ENCODE peak calls at places on chromosome 13, in seven cellular contexts. One of them, this sample, is unnamed.

GRCh38 chr13:52599853-52600603 is 42.2 kb upstream of the HNRNPA1L2 start:
- DNase-seq in HCT116: no peak
- DNase-seq in HepG2: no peak
- DNase-seq in H1: peak; percentile 75
- DNase-seq in GM12878: no peak
- DNase-seq in K562: no peak
- DNase-seq in SK-N-SH: peak; percentile 85
- DNase-seq in this sample: peak; percentile 42

GRCh38 chr13:53010374-53011105 is 18.1 kb upstream of the OLFM4 start:
- DNase-seq in HCT116: no peak
- DNase-seq in HepG2: peak; percentile 4
- DNase-seq in H1: no peak
- DNase-seq in GM12878: no peak
- DNase-seq in K562: no peak
- DNase-seq in SK-N-SH: no peak
- DNase-seq in this sample: no peak

GRCh38 chr13:101127741-101128353 is 288.5 kb downstream of the NALCN start:
- DNase-seq in HCT116: peak; percentile 21
- DNase-seq in HepG2: peak; percentile 33
- DNase-seq in H1: no peak
- DNase-seq in GM12878: no peak
- DNase-seq in K562: peak; percentile 37
- DNase-seq in SK-N-SH: peak; percentile 53
- DNase-seq in this sample: peak; percentile 67

GRCh38 chr13:45328661-45329105 is 12.3 kb downstream of the TPT1 start:
- DNase-seq in HCT116: no peak
- DNase-seq in HepG2: no peak
- DNase-seq in H1: no peak
- DNase-seq in GM12878: no peak
- DNase-seq in K562: no peak
- DNase-seq in SK-N-SH: no peak
- DNase-seq in this sample: no peak

GRCh38 chr13:46403851-46404731 is 17.0 kb upstream of the RUBCNL start:
- DNase-seq in HCT116: no peak
- DNase-seq in HepG2: no peak
- DNase-seq in H1: no peak
- DNase-seq in GM12878: no peak
- DNase-seq in K562: no peak
- DNase-seq in SK-N-SH: no peak
- DNase-seq in this sample: no peak

GRCh38 chr13:22432690-22433089 is 748.1 kb upstream of the SGCG start:
- DNase-seq in HCT116: no peak
- DNase-seq in HepG2: no peak
- DNase-seq in H1: no peak
- DNase-seq in GM12878: no peak
- DNase-seq in K562: no peak
- DNase-seq in SK-N-SH: no peak
- DNase-seq in this sample: no peak

GRCh38 chr13:106796280-106797047 is 228.5 kb upstream of the ARGLU1 start:
- DNase-seq in HCT116: no peak
- DNase-seq in HepG2: no peak
- DNase-seq in H1: peak; percentile 63
- DNase-seq in GM12878: peak; percentile 9
- DNase-seq in K562: no peak
- DNase-seq in SK-N-SH: no peak
- DNase-seq in this sample: peak; percentile 30

GRCh38 chr13:41408061-41408460 is 49.3 kb upstream of the RGCC start:
- DNase-seq in HCT116: no peak
- DNase-seq in HepG2: no peak
- DNase-seq in H1: no peak
- DNase-seq in GM12878: no peak
- DNase-seq in K562: no peak
- DNase-seq in SK-N-SH: no peak
- DNase-seq in this sample: no peak

GRCh38 chr13:98549006-98549727 is 27.7 kb downstream of the STK24 start:
- DNase-seq in HCT116: no peak
- DNase-seq in HepG2: peak; percentile 28
- DNase-seq in H1: no peak
- DNase-seq in GM12878: no peak
- DNase-seq in K562: no peak
- DNase-seq in SK-N-SH: no peak
- DNase-seq in this sample: no peak

GRCh38 chr13:111614009-111614408 is 293.6 kb downstream of the TEX29 start:
- DNase-seq in HCT116: no peak
- DNase-seq in HepG2: no peak
- DNase-seq in H1: no peak
- DNase-seq in GM12878: no peak
- DNase-seq in K562: no peak
- DNase-seq in SK-N-SH: no peak
- DNase-seq in this sample: no peak

GRCh38 chr13:103788061-103788652 is 721.9 kb upstream of the SLC10A2 start:
- DNase-seq in HCT116: no peak
- DNase-seq in HepG2: no peak
- DNase-seq in H1: no peak
- DNase-seq in GM12878: no peak
- DNase-seq in K562: no peak
- DNase-seq in SK-N-SH: no peak
- DNase-seq in this sample: peak; percentile 31

GRCh38 chr13:23969672-23970071 is 72.4 kb upstream of the C1QTNF9B start:
- DNase-seq in HCT116: no peak
- DNase-seq in HepG2: peak; percentile 49
- DNase-seq in H1: no peak
- DNase-seq in GM12878: no peak
- DNase-seq in K562: no peak
- DNase-seq in SK-N-SH: no peak
- DNase-seq in this sample: peak; percentile 38

GRCh38 chr13:113607477-113608245 is 23.1 kb downstream of the TFDP1 start:
- DNase-seq in HCT116: no peak
- DNase-seq in HepG2: no peak
- DNase-seq in H1: no peak
- DNase-seq in GM12878: no peak
- DNase-seq in K562: no peak
- DNase-seq in SK-N-SH: no peak
- DNase-seq in this sample: no peak

GRCh38 chr13:29883941-29884518 is 33.6 kb upstream of the UBL3 start:
- DNase-seq in HCT116: no peak
- DNase-seq in HepG2: no peak
- DNase-seq in H1: no peak
- DNase-seq in GM12878: no peak
- DNase-seq in K562: no peak
- DNase-seq in SK-N-SH: no peak
- DNase-seq in this sample: no peak

GRCh38 chr13:103547914-103548313 is 481.7 kb upstream of the SLC10A2 start:
- DNase-seq in HCT116: no peak
- DNase-seq in HepG2: no peak
- DNase-seq in H1: no peak
- DNase-seq in GM12878: no peak
- DNase-seq in K562: no peak
- DNase-seq in SK-N-SH: no peak
- DNase-seq in this sample: no peak

GRCh38 chr13:41648314-41648935 is 191.1 kb downstream of the RGCC start:
- DNase-seq in HCT116: peak; percentile 80
- DNase-seq in HepG2: peak; percentile 98
- DNase-seq in H1: no peak
- DNase-seq in GM12878: no peak
- DNase-seq in K562: no peak
- DNase-seq in SK-N-SH: no peak
- DNase-seq in this sample: peak; percentile 75

GRCh38 chr13:23159587-23160240 is 21.1 kb upstream of the SGCG start:
- DNase-seq in HCT116: no peak
- DNase-seq in HepG2: no peak
- DNase-seq in H1: no peak
- DNase-seq in GM12878: no peak
- DNase-seq in K562: no peak
- DNase-seq in SK-N-SH: peak; percentile 30
- DNase-seq in this sample: no peak

GRCh38 chr13:107799001-107799400 is 416.3 kb downstream of the LIG4 start:
- DNase-seq in HCT116: no peak
- DNase-seq in HepG2: no peak
- DNase-seq in H1: no peak
- DNase-seq in GM12878: no peak
- DNase-seq in K562: no peak
- DNase-seq in SK-N-SH: no peak
- DNase-seq in this sample: no peak

GRCh38 chr13:101453784-101454201 is 1.3 kb downstream of the ITGBL1 start:
- DNase-seq in HCT116: no peak
- DNase-seq in HepG2: no peak
- DNase-seq in H1: no peak
- DNase-seq in GM12878: no peak
- DNase-seq in K562: no peak
- DNase-seq in SK-N-SH: peak; percentile 72
- DNase-seq in this sample: peak; percentile 53

DNA sequence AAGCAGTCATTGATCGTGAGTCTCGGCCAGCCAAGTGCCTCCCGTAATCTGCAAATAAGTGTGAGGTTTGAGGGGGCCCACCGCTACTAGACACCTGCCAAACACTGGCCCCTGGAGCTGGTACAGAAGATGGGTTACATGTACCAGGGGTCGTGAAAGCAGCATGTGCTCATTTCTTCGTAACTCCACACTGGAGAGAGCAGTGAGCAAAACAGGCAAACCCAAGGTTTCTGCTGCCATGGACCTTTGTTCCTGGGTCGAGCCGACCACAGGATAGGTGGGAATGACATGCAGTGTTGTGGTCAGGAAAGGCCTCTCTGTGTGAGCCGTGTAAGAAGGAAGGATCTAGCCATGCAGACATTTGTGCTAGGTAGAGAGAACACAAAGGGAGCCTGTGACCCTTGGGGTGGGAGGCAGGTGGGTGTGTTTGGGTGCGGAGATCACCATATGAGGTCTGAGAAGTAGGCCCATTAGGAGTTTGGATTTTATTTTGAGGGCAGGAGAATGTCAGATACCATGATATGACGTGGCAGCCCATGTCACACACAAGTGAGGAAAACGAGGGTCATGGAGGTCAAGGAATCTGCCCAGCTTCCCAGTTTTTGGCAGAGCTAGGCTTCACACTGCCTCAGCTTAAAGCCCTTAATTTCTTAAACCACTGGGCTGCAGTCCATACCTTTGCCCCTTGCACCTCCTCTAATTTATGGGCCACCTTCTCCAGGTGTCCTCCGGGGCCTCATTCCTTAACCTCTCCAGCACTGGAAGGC is 915 bp downstream of the GTF3A start:
- DNase-seq in HCT116: no peak
- DNase-seq in HepG2: no peak
- DNase-seq in H1: peak; percentile 47
- DNase-seq in GM12878: no peak
- DNase-seq in K562: no peak
- DNase-seq in SK-N-SH: no peak
- DNase-seq in this sample: no peak
- TF ChIP-seq JUND in HCT116: no peak
- TF ChIP-seq JUND in HepG2: no peak
- TF ChIP-seq JUND in H1: no peak
- TF ChIP-seq JUND in GM12878: no peak
- TF ChIP-seq JUND in K562: no peak
- TF ChIP-seq JUND in SK-N-SH: no peak
- TF ChIP-seq JUND in this sample: no peak

DNA sequence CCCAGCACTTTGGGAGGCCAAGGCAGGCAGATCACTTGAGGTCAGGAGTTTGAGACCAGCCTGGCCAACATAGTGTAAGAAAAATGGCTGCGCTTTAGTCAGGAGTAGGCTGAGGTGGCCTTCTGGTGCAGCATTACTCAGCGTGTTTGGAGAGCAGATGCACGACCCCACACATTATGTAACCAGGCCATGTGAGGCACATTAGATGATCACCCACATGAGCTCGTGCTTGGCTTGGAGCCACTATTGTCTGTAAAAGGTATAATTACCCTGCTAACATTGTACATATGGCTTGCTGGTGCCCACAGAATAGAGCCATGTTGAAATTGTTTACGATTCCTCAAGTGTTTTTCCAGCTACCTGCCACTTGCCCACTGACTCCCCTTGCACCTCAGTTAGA is 24.0 kb upstream of the SCEL start:
- DNase-seq in HCT116: no peak
- DNase-seq in HepG2: no peak
- DNase-seq in H1: no peak
- DNase-seq in GM12878: no peak
- DNase-seq in K562: no peak
- DNase-seq in SK-N-SH: no peak
- DNase-seq in this sample: no peak
- TF ChIP-seq JUND in HCT116: no peak
- TF ChIP-seq JUND in HepG2: no peak
- TF ChIP-seq JUND in H1: no peak
- TF ChIP-seq JUND in GM12878: no peak
- TF ChIP-seq JUND in K562: no peak
- TF ChIP-seq JUND in SK-N-SH: no peak
- TF ChIP-seq JUND in this sample: no peak

GRCh38 chr13:66888698-66889097 is 341.4 kb downstream of the PCDH9 start:
- DNase-seq in HCT116: no peak
- DNase-seq in HepG2: no peak
- DNase-seq in H1: no peak
- DNase-seq in GM12878: no peak
- DNase-seq in K562: no peak
- DNase-seq in SK-N-SH: no peak
- DNase-seq in this sample: no peak

GRCh38 chr13:66886248-66886647 is 343.9 kb downstream of the PCDH9 start:
- DNase-seq in HCT116: no peak
- DNase-seq in HepG2: no peak
- DNase-seq in H1: no peak
- DNase-seq in GM12878: no peak
- DNase-seq in K562: no peak
- DNase-seq in SK-N-SH: no peak
- DNase-seq in this sample: no peak

DNA sequence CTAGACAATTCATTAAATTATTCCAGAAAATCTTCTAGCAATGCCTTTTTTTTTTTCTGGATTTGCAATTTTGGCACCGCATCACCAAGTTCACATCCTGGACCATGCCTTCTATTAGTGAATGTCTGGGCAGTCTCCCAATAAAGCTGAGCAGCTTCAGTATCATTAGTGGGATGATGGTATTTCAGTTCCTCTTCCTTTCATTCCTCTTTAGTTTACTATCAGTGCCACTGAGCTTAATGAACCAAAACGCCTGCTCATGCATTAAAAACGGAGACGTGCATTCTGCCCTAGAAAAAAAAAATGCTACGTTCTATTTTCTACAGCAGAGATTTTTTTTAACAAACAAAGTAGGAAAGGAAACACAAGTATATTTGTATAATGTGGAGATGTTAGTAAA is 343.0 kb downstream of the PCDH9 start:
- DNase-seq in HCT116: no peak
- DNase-seq in HepG2: no peak
- DNase-seq in H1: no peak
- DNase-seq in GM12878: peak; percentile 13
- DNase-seq in K562: no peak
- DNase-seq in SK-N-SH: peak; percentile 8
- DNase-seq in this sample: no peak
- TF ChIP-seq JUND in HCT116: no peak
- TF ChIP-seq JUND in HepG2: no peak
- TF ChIP-seq JUND in H1: no peak
- TF ChIP-seq JUND in GM12878: no peak
- TF ChIP-seq JUND in K562: no peak
- TF ChIP-seq JUND in SK-N-SH: no peak
- TF ChIP-seq JUND in this sample: no peak

DNA sequence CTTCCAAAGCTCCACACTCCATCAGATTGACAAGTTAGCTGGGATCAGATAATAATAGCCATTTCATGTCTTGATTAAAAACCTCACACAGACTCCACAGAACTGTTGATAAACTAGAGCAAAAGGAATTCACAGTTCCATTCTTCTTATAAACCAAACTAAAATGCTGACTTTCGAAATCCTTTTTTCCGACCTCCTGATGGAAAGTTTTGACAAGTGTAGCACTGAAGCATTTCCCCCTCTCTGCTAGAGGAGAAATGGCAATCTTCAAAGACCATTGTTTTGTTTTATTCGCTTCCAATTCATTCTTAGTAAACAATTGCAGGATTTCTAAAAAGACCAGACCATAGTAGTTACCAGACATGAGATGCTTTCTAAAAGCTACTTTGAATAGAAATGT is 58.8 kb downstream of the COL4A2 start:
- DNase-seq in HCT116: no peak
- DNase-seq in HepG2: no peak
- DNase-seq in H1: no peak
- DNase-seq in GM12878: no peak
- DNase-seq in K562: no peak
- DNase-seq in SK-N-SH: no peak
- DNase-seq in this sample: no peak
- TF ChIP-seq JUND in HCT116: no peak
- TF ChIP-seq JUND in HepG2: no peak
- TF ChIP-seq JUND in H1: no peak
- TF ChIP-seq JUND in GM12878: no peak
- TF ChIP-seq JUND in K562: no peak
- TF ChIP-seq JUND in SK-N-SH: no peak
- TF ChIP-seq JUND in this sample: no peak

This sample was measured in T47D.